ENCODE peak calls at places on chromosomes 11 and 22, in seven cellular contexts. One of them, this sample, is unnamed.

GRCh38 chr11:46446343-46446751 is 54.8 kb upstream of the CHRM4 start:
- DNase-seq in esophagus muscularis mucosa: no peak
- DNase-seq in B cell: no peak
- DNase-seq in GM12864: no peak
- DNase-seq in endothelial cell of umbilical vein: peak; percentile 37
- DNase-seq in Calu3: no peak
- DNase-seq in cardiac muscle cell: peak; percentile 32
- DNase-seq in this sample: no peak

GRCh38 chr11:93133710-93134109 is 64.1 kb downstream of the SLC36A4 start:
- DNase-seq in esophagus muscularis mucosa: no peak
- DNase-seq in B cell: no peak
- DNase-seq in GM12864: no peak
- DNase-seq in endothelial cell of umbilical vein: no peak
- DNase-seq in Calu3: no peak
- DNase-seq in cardiac muscle cell: peak; percentile 53
- DNase-seq in this sample: no peak

GRCh38 chr11:112157274-112157766 is 6.6 kb downstream of the IL18 start:
- DNase-seq in esophagus muscularis mucosa: no peak
- DNase-seq in B cell: no peak
- DNase-seq in GM12864: no peak
- DNase-seq in endothelial cell of umbilical vein: peak; percentile 82
- DNase-seq in Calu3: peak; percentile 51
- DNase-seq in cardiac muscle cell: peak; percentile 98
- DNase-seq in this sample: no peak

GRCh38 chr11:2789791-2790580 is 90.2 kb upstream of the KCNQ1OT1 start:
- DNase-seq in esophagus muscularis mucosa: no peak
- DNase-seq in B cell: peak; percentile 30
- DNase-seq in GM12864: no peak
- DNase-seq in endothelial cell of umbilical vein: no peak
- DNase-seq in Calu3: no peak
- DNase-seq in cardiac muscle cell: no peak
- DNase-seq in this sample: no peak

GRCh38 chr22:38570841-38571364 is 920 bp upstream of the DMC1 start:
- DNase-seq in esophagus muscularis mucosa: no peak
- DNase-seq in B cell: no peak
- DNase-seq in GM12864: no peak
- DNase-seq in endothelial cell of umbilical vein: no peak
- DNase-seq in Calu3: peak; percentile 39
- DNase-seq in cardiac muscle cell: no peak
- DNase-seq in this sample: peak; percentile 26

GRCh38 chr11:120304526-120304925 is 20.6 kb upstream of the TLCD5 start:
- DNase-seq in esophagus muscularis mucosa: no peak
- DNase-seq in B cell: no peak
- DNase-seq in GM12864: no peak
- DNase-seq in endothelial cell of umbilical vein: no peak
- DNase-seq in Calu3: peak; percentile 35
- DNase-seq in cardiac muscle cell: no peak
- DNase-seq in this sample: peak; percentile 21

GRCh38 chr11:80593981-80594380 is 1153.2 kb upstream of the TENM4 start:
- DNase-seq in esophagus muscularis mucosa: no peak
- DNase-seq in B cell: no peak
- DNase-seq in GM12864: no peak
- DNase-seq in endothelial cell of umbilical vein: peak; percentile 97
- DNase-seq in Calu3: peak; percentile 38
- DNase-seq in cardiac muscle cell: peak; percentile 79
- DNase-seq in this sample: no peak

GRCh38 chr22:20441631-20442484 is 4.2 kb upstream of the SCARF2 start:
- DNase-seq in esophagus muscularis mucosa: no peak
- DNase-seq in B cell: no peak
- DNase-seq in GM12864: no peak
- DNase-seq in endothelial cell of umbilical vein: no peak
- DNase-seq in Calu3: no peak
- DNase-seq in cardiac muscle cell: peak; percentile 47
- DNase-seq in this sample: no peak

GRCh38 chr11:72752088-72752914 is at the start of gene ARAP1:
- DNase-seq in esophagus muscularis mucosa: no peak
- DNase-seq in B cell: peak; percentile 74
- DNase-seq in GM12864: no peak
- DNase-seq in endothelial cell of umbilical vein: peak; percentile 64
- DNase-seq in Calu3: peak; percentile 73
- DNase-seq in cardiac muscle cell: peak; percentile 81
- DNase-seq in this sample: peak; percentile 93

GRCh38 chr11:19679952-19680823 is 32.4 kb upstream of the NAV2 start:
- DNase-seq in esophagus muscularis mucosa: peak; percentile 97
- DNase-seq in B cell: peak; percentile 26
- DNase-seq in GM12864: no peak
- DNase-seq in endothelial cell of umbilical vein: peak; percentile 98
- DNase-seq in Calu3: peak; percentile 81
- DNase-seq in cardiac muscle cell: peak; percentile 97
- DNase-seq in this sample: no peak

GRCh38 chr11:26537341-26537740 is 34.7 kb downstream of the MUC15 start:
- DNase-seq in esophagus muscularis mucosa: no peak
- DNase-seq in B cell: no peak
- DNase-seq in GM12864: no peak
- DNase-seq in endothelial cell of umbilical vein: no peak
- DNase-seq in Calu3: no peak
- DNase-seq in cardiac muscle cell: no peak
- DNase-seq in this sample: no peak

GRCh38 chr11:67265633-67266423 is 445 bp upstream of the GRK2 start:
- DNase-seq in esophagus muscularis mucosa: no peak
- DNase-seq in B cell: peak; percentile 76
- DNase-seq in GM12864: no peak
- DNase-seq in endothelial cell of umbilical vein: peak; percentile 45
- DNase-seq in Calu3: peak; percentile 90
- DNase-seq in cardiac muscle cell: peak; percentile 67
- DNase-seq in this sample: peak; percentile 90

GRCh38 chr22:46536559-46537220 is 730 bp downstream of the CELSR1 start:
- DNase-seq in esophagus muscularis mucosa: no peak
- DNase-seq in B cell: no peak
- DNase-seq in GM12864: no peak
- DNase-seq in endothelial cell of umbilical vein: no peak
- DNase-seq in Calu3: peak; percentile 35
- DNase-seq in cardiac muscle cell: no peak
- DNase-seq in this sample: no peak

GRCh38 chr11:134252539-134253188 is 488 bp downstream of the THYN1 start:
- DNase-seq in esophagus muscularis mucosa: no peak
- DNase-seq in B cell: no peak
- DNase-seq in GM12864: no peak
- DNase-seq in endothelial cell of umbilical vein: no peak
- DNase-seq in Calu3: no peak
- DNase-seq in cardiac muscle cell: peak; percentile 68
- DNase-seq in this sample: peak; percentile 48

GRCh38 chr11:68120212-68121066 is 749 bp downstream of the CHKA start:
- DNase-seq in esophagus muscularis mucosa: no peak
- DNase-seq in B cell: peak; percentile 53
- DNase-seq in GM12864: peak; percentile 54
- DNase-seq in endothelial cell of umbilical vein: peak; percentile 51
- DNase-seq in Calu3: peak; percentile 56
- DNase-seq in cardiac muscle cell: peak; percentile 46
- DNase-seq in this sample: peak; percentile 75

GRCh38 chr22:25023879-25024278 is 71.4 kb downstream of the KIAA1671 start:
- DNase-seq in esophagus muscularis mucosa: no peak
- DNase-seq in B cell: no peak
- DNase-seq in GM12864: no peak
- DNase-seq in endothelial cell of umbilical vein: no peak
- DNase-seq in Calu3: no peak
- DNase-seq in cardiac muscle cell: no peak
- DNase-seq in this sample: no peak

GRCh38 chr22:39110631-39111561 is 13.9 kb downstream of the APOBEC3H start:
- DNase-seq in esophagus muscularis mucosa: no peak
- DNase-seq in B cell: no peak
- DNase-seq in GM12864: no peak
- DNase-seq in endothelial cell of umbilical vein: no peak
- DNase-seq in Calu3: no peak
- DNase-seq in cardiac muscle cell: no peak
- DNase-seq in this sample: no peak

GRCh38 chr22:50136431-50137047 is 34.0 kb upstream of the PANX2 start:
- DNase-seq in esophagus muscularis mucosa: no peak
- DNase-seq in B cell: no peak
- DNase-seq in GM12864: no peak
- DNase-seq in endothelial cell of umbilical vein: no peak
- DNase-seq in Calu3: no peak
- DNase-seq in cardiac muscle cell: peak; percentile 63
- DNase-seq in this sample: no peak

GRCh38 chr11:111528557-111528956 is 12.0 kb upstream of the LAYN start:
- DNase-seq in esophagus muscularis mucosa: no peak
- DNase-seq in B cell: no peak
- DNase-seq in GM12864: no peak
- DNase-seq in endothelial cell of umbilical vein: no peak
- DNase-seq in Calu3: no peak
- DNase-seq in cardiac muscle cell: no peak
- DNase-seq in this sample: no peak

GRCh38 chr22:49587421-49587820 is 240.3 kb downstream of the BRD1 start:
- DNase-seq in esophagus muscularis mucosa: no peak
- DNase-seq in B cell: no peak
- DNase-seq in GM12864: no peak
- DNase-seq in endothelial cell of umbilical vein: no peak
- DNase-seq in Calu3: no peak
- DNase-seq in cardiac muscle cell: no peak
- DNase-seq in this sample: no peak

GRCh38 chr22:18070556-18071306 is 7.1 kb upstream of the PEX26 start:
- DNase-seq in esophagus muscularis mucosa: no peak
- DNase-seq in B cell: no peak
- DNase-seq in GM12864: no peak
- DNase-seq in endothelial cell of umbilical vein: no peak
- DNase-seq in Calu3: no peak
- DNase-seq in cardiac muscle cell: no peak
- DNase-seq in this sample: no peak

GRCh38 chr11:14902650-14903350 is 10.8 kb upstream of the CYP2R1 start:
- DNase-seq in esophagus muscularis mucosa: no peak
- DNase-seq in B cell: no peak
- DNase-seq in GM12864: no peak
- DNase-seq in endothelial cell of umbilical vein: peak; percentile 83
- DNase-seq in Calu3: no peak
- DNase-seq in cardiac muscle cell: peak; percentile 80
- DNase-seq in this sample: no peak

GRCh38 chr11:76629853-76630599 is 40.5 kb downstream of the LRRC32 start:
- DNase-seq in esophagus muscularis mucosa: no peak
- DNase-seq in B cell: no peak
- DNase-seq in GM12864: no peak
- DNase-seq in endothelial cell of umbilical vein: peak; percentile 96
- DNase-seq in Calu3: no peak
- DNase-seq in cardiac muscle cell: peak; percentile 84
- DNase-seq in this sample: no peak
- TF ChIP-seq CTCF in esophagus muscularis mucosa: peak; percentile 22
- TF ChIP-seq CTCF in B cell: no peak
- TF ChIP-seq CTCF in GM12864: no peak
- TF ChIP-seq CTCF in endothelial cell of umbilical vein: peak; percentile 27
- TF ChIP-seq CTCF in Calu3: no peak
- TF ChIP-seq CTCF in cardiac muscle cell: peak; percentile 19
- TF ChIP-seq CTCF in this sample: no peak

DNA sequence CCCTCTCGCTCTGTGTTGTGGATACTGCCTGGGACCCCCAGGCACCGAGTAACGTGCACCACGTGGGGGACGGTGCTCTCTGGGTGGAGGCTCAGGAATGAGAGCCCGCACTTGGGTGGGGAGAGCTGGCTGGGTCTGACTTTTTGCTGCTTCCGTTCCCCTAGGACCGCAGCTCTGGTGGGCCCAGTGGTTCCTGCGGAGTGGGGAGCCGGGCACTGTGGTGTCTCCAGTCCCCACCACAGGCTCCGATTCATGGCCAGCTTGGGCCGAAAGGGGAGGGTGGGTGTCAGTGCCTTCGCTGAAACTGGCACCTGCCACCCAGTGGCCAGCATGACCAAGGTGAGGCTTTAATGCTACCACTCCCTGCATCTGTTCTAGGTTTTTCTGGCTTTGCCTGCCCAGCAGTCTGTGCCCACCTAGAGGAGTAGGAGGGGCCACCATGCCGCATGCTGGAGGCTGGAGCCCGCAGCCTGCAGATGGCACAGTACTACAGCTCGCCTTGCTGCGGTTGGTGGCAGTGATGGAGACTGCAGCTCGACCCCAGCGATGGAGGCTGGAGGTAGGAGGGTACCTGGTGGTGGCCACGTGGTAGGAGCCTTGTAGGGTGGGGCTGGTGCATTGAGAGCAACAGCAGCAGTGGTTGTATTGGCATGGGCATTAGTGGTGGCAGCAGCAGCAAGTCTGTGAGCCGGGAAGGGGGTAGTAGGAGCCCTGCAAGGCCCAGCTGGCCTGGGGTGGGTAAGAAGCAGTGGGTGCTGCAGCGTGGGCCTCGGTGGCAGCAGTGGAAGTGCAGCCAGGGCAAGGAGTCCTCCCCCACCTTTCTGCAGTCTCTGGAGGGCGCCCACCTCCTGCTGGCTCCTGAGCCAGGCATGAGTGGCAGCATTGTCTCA is 118.8 kb upstream of the VPREB1 start:
- DNase-seq in esophagus muscularis mucosa: no peak
- DNase-seq in B cell: no peak
- DNase-seq in GM12864: no peak
- DNase-seq in endothelial cell of umbilical vein: no peak
- DNase-seq in Calu3: no peak
- DNase-seq in cardiac muscle cell: no peak
- DNase-seq in this sample: no peak
- TF ChIP-seq CTCF in esophagus muscularis mucosa: no peak
- TF ChIP-seq CTCF in B cell: no peak
- TF ChIP-seq CTCF in GM12864: no peak
- TF ChIP-seq CTCF in endothelial cell of umbilical vein: no peak
- TF ChIP-seq CTCF in Calu3: no peak
- TF ChIP-seq CTCF in cardiac muscle cell: no peak
- TF ChIP-seq CTCF in this sample: no peak

DNA sequence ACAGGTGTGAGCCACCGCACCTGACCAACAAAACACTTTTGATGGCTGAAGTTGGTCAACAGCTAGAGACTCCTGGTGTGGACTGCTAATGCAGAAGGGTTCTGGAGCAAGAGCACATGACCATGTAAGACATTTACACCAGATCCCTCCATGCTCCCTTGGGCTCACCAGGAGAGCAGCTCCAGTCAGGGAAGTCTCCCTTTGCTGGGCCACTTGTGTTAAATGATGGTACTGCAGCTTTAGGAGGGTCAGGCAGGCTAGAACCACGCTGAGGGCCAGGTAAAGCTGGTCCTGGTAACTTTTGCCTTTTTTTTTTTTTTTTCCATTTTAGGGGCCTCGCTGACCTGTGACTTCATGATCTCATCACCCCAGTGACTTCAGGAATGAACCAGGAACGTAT is 146.4 kb downstream of the FBXO7 start:
- DNase-seq in esophagus muscularis mucosa: no peak
- DNase-seq in B cell: no peak
- DNase-seq in GM12864: no peak
- DNase-seq in endothelial cell of umbilical vein: no peak
- DNase-seq in Calu3: no peak
- DNase-seq in cardiac muscle cell: no peak
- DNase-seq in this sample: no peak
- TF ChIP-seq CTCF in esophagus muscularis mucosa: no peak
- TF ChIP-seq CTCF in B cell: no peak
- TF ChIP-seq CTCF in GM12864: no peak
- TF ChIP-seq CTCF in endothelial cell of umbilical vein: no peak
- TF ChIP-seq CTCF in Calu3: no peak
- TF ChIP-seq CTCF in cardiac muscle cell: no peak
- TF ChIP-seq CTCF in this sample: no peak

DNA sequence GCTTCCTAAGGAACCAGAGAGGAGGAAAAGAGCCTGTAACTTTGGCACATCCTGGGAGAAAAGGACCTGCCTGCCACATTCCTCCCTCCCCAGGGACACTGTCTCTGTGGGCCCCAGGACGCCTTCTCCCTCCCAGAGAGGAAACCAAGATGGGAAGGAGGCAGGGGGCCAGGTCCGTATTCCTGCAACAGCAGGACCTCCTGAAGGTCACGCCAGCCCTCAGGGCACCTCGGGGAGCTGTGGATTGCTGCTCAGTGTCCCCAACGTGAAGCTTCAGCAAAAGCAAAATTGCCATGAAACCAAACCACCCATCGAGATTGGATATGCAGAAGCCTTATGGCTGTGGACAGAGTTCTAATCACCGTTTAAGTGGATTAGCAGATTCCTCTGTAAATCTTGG is 86.7 kb downstream of the ARHGAP8 start:
- DNase-seq in esophagus muscularis mucosa: no peak
- DNase-seq in B cell: no peak
- DNase-seq in GM12864: no peak
- DNase-seq in endothelial cell of umbilical vein: no peak
- DNase-seq in Calu3: no peak
- DNase-seq in cardiac muscle cell: no peak
- DNase-seq in this sample: no peak
- TF ChIP-seq CTCF in esophagus muscularis mucosa: no peak
- TF ChIP-seq CTCF in B cell: no peak
- TF ChIP-seq CTCF in GM12864: no peak
- TF ChIP-seq CTCF in endothelial cell of umbilical vein: no peak
- TF ChIP-seq CTCF in Calu3: no peak
- TF ChIP-seq CTCF in cardiac muscle cell: no peak
- TF ChIP-seq CTCF in this sample: no peak